ENCODE peak calls at places on chromosomes 2 and 18, in seven cellular contexts. F, O, I, G, J, C and M are unnamed samples.

GRCh38 chr2:231043796-231044195 is 6.5 kb downstream of the C2orf72 start:
- DNase-seq in F (no peak), J (peak), C (no peak), O (no peak), G (no peak), I (no peak), M (no peak)

GRCh38 chr2:177573120-177573519 is 180.5 kb downstream of the AGPS start:
- DNase-seq in G (no peak), J (no peak), O (no peak), I (no peak), F (peak), C (no peak), M (no peak)

GRCh38 chr18:43422483-43422882 is 145.2 kb upstream of the SYT4 start:
- DNase-seq in C (peak), F (no peak), J (no peak), I (no peak), G (peak), O (peak), M (no peak)

GRCh38 chr2:70099270-70099669 is 12.0 kb downstream of the PCBP1 start:
- DNase-seq in C (no peak), G (no peak), J (no peak), F (no peak), O (no peak), I (no peak), M (no peak)

GRCh38 chr2:217102941-217103340 is 243.1 kb upstream of the TNP1 start:
- DNase-seq in F (no peak), O (no peak), C (no peak), G (no peak), J (no peak), I (no peak), M (no peak)

GRCh38 chr18:36532394-36532793 is 234.9 kb downstream of the FHOD3 start:
- DNase-seq in O (no peak), C (no peak), J (peak), I (no peak), F (peak), G (no peak), M (no peak)

GRCh38 chr2:206276169-206276927 is 1.9 kb downstream of the ZDBF2 start:
- DNase-seq in C (peak), F (no peak), G (no peak), O (no peak), J (no peak), I (no peak), M (no peak)

GRCh38 chr2:229642371-229642770 is 72.0 kb downstream of the DNER start:
- DNase-seq in G (no peak), O (no peak), J (peak), I (no peak), F (no peak), C (no peak), M (no peak)

GRCh38 chr2:226077031-226077430 is 677.5 kb downstream of the NYAP2 start:
- DNase-seq in O (no peak), G (no peak), F (peak), I (no peak), C (peak), J (no peak), M (no peak)

GRCh38 chr2:86035371-86035882 is 70.3 kb downstream of the POLR1A start:
- DNase-seq in F (no peak), C (no peak), O (no peak), J (no peak), G (no peak), I (no peak), M (no peak)

GRCh38 chr2:72276356-72276755 is 128.7 kb upstream of the CYP26B1 start:
- DNase-seq in F (peak), J (no peak), I (no peak), O (no peak), G (no peak), C (no peak), M (no peak)

GRCh38 chr2:172550419-172550818 is 5.5 kb upstream of the PDK1 start:
- DNase-seq in I (no peak), J (no peak), C (no peak), O (no peak), G (peak), F (no peak), M (no peak)

GRCh38 chr2:3334392-3334791 is 43.2 kb downstream of the EIPR1 start:
- DNase-seq in J (no peak), O (no peak), C (no peak), G (no peak), I (no peak), F (no peak), M (no peak)

GRCh38 chr2:9941196-9941995 is 10.1 kb upstream of the GRHL1 start:
- DNase-seq in G (peak), I (no peak), O (peak), C (peak), J (no peak), F (peak), M (no peak)

GRCh38 chr2:188220535-188220934 is 71.1 kb upstream of the GULP1 start:
- DNase-seq in I (no peak), J (no peak), F (no peak), O (no peak), C (no peak), G (no peak), M (no peak)

GRCh38 chr2:120552800-120553471 is 182.7 kb upstream of the GLI2 start:
- DNase-seq in G (peak), F (peak), O (peak), C (peak), I (peak), J (peak), M (peak)

GRCh38 chr2:190696792-190697398 is 48.0 kb downstream of the NAB1 start:
- DNase-seq in F (no peak), C (no peak), O (no peak), J (peak), G (peak), I (peak), M (no peak)

GRCh38 chr2:68770271-68771111 is 35.9 kb downstream of the ARHGAP25 start:
- DNase-seq in F (no peak), G (no peak), C (peak), I (no peak), J (no peak), O (no peak), M (no peak)

GRCh38 chr2:37365669-37366068 is 21.2 kb downstream of the QPCT start:
- DNase-seq in J (no peak), C (no peak), I (no peak), O (no peak), F (no peak), G (no peak), M (no peak)

GRCh38 chr2:65846984-65847383 is 414.6 kb upstream of the SPRED2 start:
- DNase-seq in F (no peak), C (no peak), I (no peak), O (no peak), G (no peak), J (no peak), M (no peak)

GRCh38 chr2:11681722-11682589 is 12.0 kb upstream of the NTSR2 start:
- DNase-seq in I (peak), F (no peak), J (peak), C (no peak), G (peak), O (peak), M (peak)

GRCh38 chr2:126749537-126749936 is 93.6 kb downstream of the GYPC start:
- DNase-seq in J (no peak), F (peak), C (peak), O (no peak), I (no peak), G (peak), M (peak)
- H2AK5ac ChIP-seq in J (no peak), F (no peak), C (no peak), O (no peak), I (no peak), G (no peak), M (no peak)

GRCh38 chr2:44766220-44766619 is 175.3 kb upstream of the SIX3 start:
- DNase-seq in I (no peak), C (no peak), F (no peak), G (no peak), O (no peak), J (no peak), M (no peak)
- H2BK5ac ChIP-seq in I (no peak), C (no peak), F (no peak), G (no peak), O (no peak), J (no peak), M (no peak)

GRCh38 chr18:51430538-51430937 is 233.1 kb upstream of the MEX3C start:
- DNase-seq in G (no peak), C (peak), O (no peak), J (no peak), F (no peak), I (no peak), M (no peak)

GRCh38 chr18:51427012-51427411 is 229.5 kb upstream of the MEX3C start:
- DNase-seq in O (no peak), F (no peak), J (no peak), I (no peak), G (peak), C (no peak), M (no peak)

GRCh38 chr18:51429644-51430043 is 232.2 kb upstream of the MEX3C start:
- DNase-seq in J (no peak), C (no peak), I (no peak), O (no peak), G (no peak), F (no peak), M (no peak)

GRCh38 chr18:51425475-51425874 is 228.0 kb upstream of the MEX3C start:
- DNase-seq in C (peak), J (no peak), O (no peak), F (no peak), I (no peak), G (no peak), M (no peak)

GRCh38 chr18:51425889-51426288 is 228.4 kb upstream of the MEX3C start:
- DNase-seq in C (peak), J (no peak), I (no peak), O (no peak), G (peak), F (no peak), M (no peak)
- H2AK5ac ChIP-seq in C (no peak), J (no peak), I (no peak), O (no peak), G (no peak), F (no peak), M (no peak)

DNA sequence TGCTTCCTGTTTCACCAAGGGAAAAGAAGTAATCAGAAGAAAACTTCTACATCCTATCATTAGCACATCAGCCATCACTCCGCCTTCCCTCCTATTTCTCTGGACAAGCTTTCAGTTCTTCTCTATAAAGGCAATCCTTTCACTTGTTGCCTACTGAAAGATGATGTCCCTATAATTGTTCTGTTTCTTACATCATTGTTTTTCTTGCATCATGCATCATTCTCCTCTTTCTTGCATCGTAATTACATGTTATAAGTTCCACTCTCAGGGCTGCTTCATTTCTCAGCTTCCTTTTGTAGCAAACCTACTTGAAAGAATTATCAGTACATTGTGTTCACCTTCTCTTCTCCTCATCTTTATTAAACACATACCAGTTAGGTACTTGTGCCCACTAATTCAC is 7.2 kb downstream of the SLC30A6 start:
- DNase-seq in F (no peak), G (no peak), O (no peak), J (no peak), C (no peak), I (no peak), M (no peak)
- H2BK5ac ChIP-seq in F (no peak), G (no peak), O (no peak), J (no peak), C (no peak), I (no peak), M (no peak)

GRCh38 chr18:10898417-10898974 is 250.9 kb downstream of the PIEZO2 start:
- DNase-seq in O (no peak), C (no peak), G (no peak), J (no peak), F (no peak), I (no peak), M (no peak)

GRCh38 chr18:10895976-10896375 is 253.4 kb downstream of the PIEZO2 start:
- DNase-seq in J (no peak), I (no peak), G (no peak), O (no peak), C (no peak), F (peak), M (no peak)

GRCh38 chr18:10892801-10893595 is 256.4 kb downstream of the PIEZO2 start:
- DNase-seq in G (no peak), J (no peak), F (peak), C (peak), I (no peak), O (no peak), M (no peak)

DNA sequence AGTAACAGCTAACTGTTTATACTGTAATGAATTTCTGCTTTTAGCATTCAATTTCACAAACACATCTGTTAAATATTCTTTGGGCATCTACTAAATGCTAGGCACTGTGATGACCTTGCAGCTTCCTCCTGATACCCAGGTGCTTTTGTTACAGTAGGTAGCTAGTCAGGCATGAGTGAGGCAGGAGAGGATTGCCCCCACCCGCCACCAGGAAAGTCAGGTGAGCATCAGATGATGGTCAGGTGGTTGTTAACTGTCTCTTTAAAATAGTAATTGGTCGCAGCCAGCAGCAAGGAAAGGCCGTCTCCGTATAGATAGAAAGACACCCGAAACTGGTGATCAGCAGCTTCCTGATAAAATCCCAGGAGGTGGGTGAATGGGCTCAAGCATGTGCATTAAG is 255.6 kb downstream of the PIEZO2 start:
- DNase-seq in J (no peak), G (no peak), I (no peak), F (no peak), O (no peak), C (no peak), M (no peak)
- H2AK5ac ChIP-seq in J (no peak), G (no peak), I (no peak), F (no peak), O (no peak), C (no peak), M (no peak)

GRCh38 chr2:47675196-47675825 is 107.6 kb upstream of the MSH6 start:
- DNase-seq in J (no peak), F (no peak), C (no peak), I (no peak), O (no peak), G (no peak), M (no peak)
- H2BK5ac ChIP-seq in J (no peak), F (no peak), C (no peak), I (no peak), O (no peak), G (no peak), M (no peak)

GRCh38 chr2:169916623-169917022 is 89.4 kb downstream of the UBR3 start:
- DNase-seq in G (no peak), O (no peak), I (no peak), C (no peak), F (no peak), J (no peak), M (no peak)
- H2AK5ac ChIP-seq in G (no peak), O (no peak), I (no peak), C (no peak), F (no peak), J (no peak), M (no peak)

GRCh38 chr2:38494394-38494793 is 108.3 kb downstream of the HNRNPLL start:
- DNase-seq in I (no peak), O (no peak), G (no peak), C (no peak), F (no peak), J (no peak), M (no peak)

GRCh38 chr2:38495880-38496279 is 106.8 kb downstream of the HNRNPLL start:
- DNase-seq in F (no peak), I (no peak), G (no peak), O (no peak), J (no peak), C (no peak), M (no peak)

GRCh38 chr2:38498039-38498438 is 104.7 kb downstream of the HNRNPLL start:
- DNase-seq in I (no peak), C (no peak), O (no peak), J (no peak), G (peak), F (no peak), M (no peak)

GRCh38 chr2:38497670-38498037 is 105.1 kb downstream of the HNRNPLL start:
- DNase-seq in C (no peak), J (no peak), I (no peak), O (no peak), F (no peak), G (no peak), M (no peak)

GRCh38 chr2:38496927-38497669 is 105.6 kb downstream of the HNRNPLL start:
- DNase-seq in F (no peak), C (no peak), O (no peak), J (no peak), G (no peak), I (no peak), M (no peak)
- H2BK5ac ChIP-seq in F (no peak), C (no peak), O (no peak), J (no peak), G (no peak), I (no peak), M (no peak)

GRCh38 chr2:30213326-30213725 is 18.0 kb upstream of the LBH start:
- DNase-seq in J (no peak), F (no peak), O (no peak), C (no peak), I (no peak), G (no peak), M (no peak)

GRCh38 chr2:30218814-30219213 is 12.5 kb upstream of the LBH start:
- DNase-seq in F (no peak), C (no peak), O (no peak), J (peak), G (peak), I (no peak), M (no peak)

GRCh38 chr2:30217644-30218361 is 13.5 kb upstream of the LBH start:
- DNase-seq in C (no peak), O (no peak), J (peak), F (no peak), G (no peak), I (no peak), M (no peak)

GRCh38 chr2:30214064-30214463 is 17.3 kb upstream of the LBH start:
- DNase-seq in F (no peak), I (no peak), C (no peak), J (no peak), G (no peak), O (no peak), M (no peak)

GRCh38 chr2:30216157-30216556 is 15.2 kb upstream of the LBH start:
- DNase-seq in C (no peak), J (no peak), F (peak), I (no peak), O (no peak), G (no peak), M (no peak)
- H2AK5ac ChIP-seq in C (no peak), J (no peak), F (no peak), I (no peak), O (no peak), G (no peak), M (no peak)

GRCh38 chr2:214816135-214816534 is 6.7 kb upstream of the BARD1 start:
- DNase-seq in F (no peak), I (no peak), J (no peak), C (no peak), O (no peak), G (no peak), M (no peak)
- H2BK5ac ChIP-seq in F (no peak), I (no peak), J (no peak), C (no peak), O (no peak), G (no peak), M (no peak)